ENCODE peak calls at places on chromosomes 3 and 15, in seven cellular contexts. One of them, this sample, is unnamed.

GRCh38 chr3:126160243-126161210 is 19.9 kb downstream of the ALDH1L1 start:
- DNase-seq in occipital lobe: no peak
- DNase-seq in mesenteric fat pad: no peak
- DNase-seq in GM12865: no peak
- DNase-seq in activated T-helper 1 cell treated with anti-CD3 and anti-CD28 coated beads, Interleukin-2, amount 50 U/mL, for 16 hours: no peak
- DNase-seq in GM18507: no peak
- DNase-seq in hepatic stellate cell: no peak
- DNase-seq in this sample: no peak

GRCh38 chr15:74336061-74337005 is 31.1 kb downstream of the CYP11A1 start:
- DNase-seq in mesenteric fat pad: no peak
- DNase-seq in hepatic stellate cell: peak; percentile 54
- DNase-seq in occipital lobe: no peak
- DNase-seq in GM18507: no peak
- DNase-seq in GM12865: no peak
- DNase-seq in activated T-helper 1 cell treated with anti-CD3 and anti-CD28 coated beads, Interleukin-2, amount 50 U/mL, for 16 hours: no peak
- DNase-seq in this sample: no peak

GRCh38 chr15:80478075-80478474 is 73.9 kb downstream of the ARNT2 start:
- DNase-seq in hepatic stellate cell: peak; percentile 54
- DNase-seq in GM12865: no peak
- DNase-seq in activated T-helper 1 cell treated with anti-CD3 and anti-CD28 coated beads, Interleukin-2, amount 50 U/mL, for 16 hours: no peak
- DNase-seq in mesenteric fat pad: no peak
- DNase-seq in occipital lobe: no peak
- DNase-seq in GM18507: no peak
- DNase-seq in this sample: no peak

GRCh38 chr15:72809329-72809728 is 25.8 kb upstream of the ADPGK start:
- DNase-seq in activated T-helper 1 cell treated with anti-CD3 and anti-CD28 coated beads, Interleukin-2, amount 50 U/mL, for 16 hours: no peak
- DNase-seq in hepatic stellate cell: no peak
- DNase-seq in GM18507: no peak
- DNase-seq in occipital lobe: no peak
- DNase-seq in mesenteric fat pad: no peak
- DNase-seq in GM12865: no peak
- DNase-seq in this sample: no peak

GRCh38 chr3:129626744-129627349 is 20.4 kb upstream of the PLXND1 start:
- DNase-seq in mesenteric fat pad: peak; percentile 97
- DNase-seq in occipital lobe: peak; percentile 73
- DNase-seq in hepatic stellate cell: peak; percentile 94
- DNase-seq in GM18507: peak; percentile 89
- DNase-seq in GM12865: peak; percentile 91
- DNase-seq in activated T-helper 1 cell treated with anti-CD3 and anti-CD28 coated beads, Interleukin-2, amount 50 U/mL, for 16 hours: no peak
- DNase-seq in this sample: peak; percentile 51

GRCh38 chr3:7144696-7145308 is 283.9 kb downstream of the GRM7 start:
- DNase-seq in GM18507: no peak
- DNase-seq in occipital lobe: no peak
- DNase-seq in activated T-helper 1 cell treated with anti-CD3 and anti-CD28 coated beads, Interleukin-2, amount 50 U/mL, for 16 hours: no peak
- DNase-seq in GM12865: peak; percentile 60
- DNase-seq in mesenteric fat pad: no peak
- DNase-seq in hepatic stellate cell: no peak
- DNase-seq in this sample: no peak

GRCh38 chr3:179811321-179812095 is 158.7 kb downstream of the USP13 start:
- DNase-seq in mesenteric fat pad: no peak
- DNase-seq in GM12865: peak; percentile 78
- DNase-seq in occipital lobe: peak; percentile 8
- DNase-seq in activated T-helper 1 cell treated with anti-CD3 and anti-CD28 coated beads, Interleukin-2, amount 50 U/mL, for 16 hours: no peak
- DNase-seq in GM18507: peak; percentile 2
- DNase-seq in hepatic stellate cell: peak; percentile 50
- DNase-seq in this sample: peak; percentile 27

GRCh38 chr15:70701891-70702568 is 61.3 kb downstream of the UACA start:
- DNase-seq in hepatic stellate cell: no peak
- DNase-seq in mesenteric fat pad: no peak
- DNase-seq in GM18507: no peak
- DNase-seq in activated T-helper 1 cell treated with anti-CD3 and anti-CD28 coated beads, Interleukin-2, amount 50 U/mL, for 16 hours: no peak
- DNase-seq in GM12865: no peak
- DNase-seq in occipital lobe: no peak
- DNase-seq in this sample: no peak

GRCh38 chr3:10928396-10928960 is 64.1 kb upstream of the SLC6A1 start:
- DNase-seq in hepatic stellate cell: no peak
- DNase-seq in occipital lobe: no peak
- DNase-seq in activated T-helper 1 cell treated with anti-CD3 and anti-CD28 coated beads, Interleukin-2, amount 50 U/mL, for 16 hours: no peak
- DNase-seq in GM12865: no peak
- DNase-seq in mesenteric fat pad: peak; percentile 28
- DNase-seq in GM18507: no peak
- DNase-seq in this sample: no peak

GRCh38 chr3:37053337-37053736 is 60.0 kb downstream of the MLH1 start:
- DNase-seq in hepatic stellate cell: no peak
- DNase-seq in occipital lobe: no peak
- DNase-seq in activated T-helper 1 cell treated with anti-CD3 and anti-CD28 coated beads, Interleukin-2, amount 50 U/mL, for 16 hours: no peak
- DNase-seq in GM12865: no peak
- DNase-seq in GM18507: no peak
- DNase-seq in mesenteric fat pad: no peak
- DNase-seq in this sample: no peak

GRCh38 chr3:102142379-102143058 is 292.3 kb upstream of the ZPLD1 start:
- DNase-seq in GM18507: no peak
- DNase-seq in activated T-helper 1 cell treated with anti-CD3 and anti-CD28 coated beads, Interleukin-2, amount 50 U/mL, for 16 hours: no peak
- DNase-seq in hepatic stellate cell: no peak
- DNase-seq in GM12865: no peak
- DNase-seq in mesenteric fat pad: no peak
- DNase-seq in occipital lobe: no peak
- DNase-seq in this sample: no peak

GRCh38 chr3:109572298-109572697 is 235.0 kb upstream of the DPPA4 start:
- DNase-seq in occipital lobe: no peak
- DNase-seq in activated T-helper 1 cell treated with anti-CD3 and anti-CD28 coated beads, Interleukin-2, amount 50 U/mL, for 16 hours: no peak
- DNase-seq in mesenteric fat pad: no peak
- DNase-seq in hepatic stellate cell: no peak
- DNase-seq in GM12865: no peak
- DNase-seq in GM18507: no peak
- DNase-seq in this sample: no peak

GRCh38 chr15:48514103-48514817 is 131.2 kb downstream of the FBN1 start:
- DNase-seq in mesenteric fat pad: no peak
- DNase-seq in occipital lobe: no peak
- DNase-seq in hepatic stellate cell: no peak
- DNase-seq in GM18507: no peak
- DNase-seq in GM12865: no peak
- DNase-seq in activated T-helper 1 cell treated with anti-CD3 and anti-CD28 coated beads, Interleukin-2, amount 50 U/mL, for 16 hours: no peak
- DNase-seq in this sample: no peak

GRCh38 chr3:9316881-9317341 is 45.9 kb upstream of the THUMPD3 start:
- DNase-seq in GM18507: no peak
- DNase-seq in occipital lobe: peak; percentile 36
- DNase-seq in GM12865: no peak
- DNase-seq in activated T-helper 1 cell treated with anti-CD3 and anti-CD28 coated beads, Interleukin-2, amount 50 U/mL, for 16 hours: no peak
- DNase-seq in mesenteric fat pad: no peak
- DNase-seq in hepatic stellate cell: peak; percentile 54
- DNase-seq in this sample: peak; percentile 26